ENCODE peak calls at places on chromosomes 7 and 10, in ten cellular contexts. One of them, this sample, is unnamed.

GRCh38 chr7:73999664-74000420 is 28.1 kb upstream of the ELN start:
- DNase-seq in neural crest cell: no peak
- DNase-seq in RWPE1: no peak
- DNase-seq in LoVo: peak; percentile 23
- DNase-seq in stimulated activated CD4-positive, alpha-beta T cell treated with anti-CD3 and anti-CD28 coated beads, Interleukin-15, amount 100 ng/mL, for 1 hour: no peak
- DNase-seq in sigmoid colon: no peak
- DNase-seq in GM13977: no peak
- DNase-seq in ascending aorta: peak; percentile 89
- DNase-seq in OCI-LY7: no peak
- DNase-seq in GM06990: no peak
- DNase-seq in this sample: no peak

GRCh38 chr7:103373866-103374643 is 26.6 kb downstream of the PSMC2 start:
- DNase-seq in neural crest cell: no peak
- DNase-seq in RWPE1: no peak
- DNase-seq in LoVo: no peak
- DNase-seq in stimulated activated CD4-positive, alpha-beta T cell treated with anti-CD3 and anti-CD28 coated beads, Interleukin-15, amount 100 ng/mL, for 1 hour: no peak
- DNase-seq in sigmoid colon: no peak
- DNase-seq in GM13977: no peak
- DNase-seq in ascending aorta: no peak
- DNase-seq in OCI-LY7: no peak
- DNase-seq in GM06990: no peak
- DNase-seq in this sample: no peak

GRCh38 chr7:135517060-135517459 is 7.2 kb upstream of the CNOT4 start:
- DNase-seq in neural crest cell: no peak
- DNase-seq in RWPE1: no peak
- DNase-seq in LoVo: no peak
- DNase-seq in stimulated activated CD4-positive, alpha-beta T cell treated with anti-CD3 and anti-CD28 coated beads, Interleukin-15, amount 100 ng/mL, for 1 hour: no peak
- DNase-seq in sigmoid colon: no peak
- DNase-seq in GM13977: no peak
- DNase-seq in ascending aorta: no peak
- DNase-seq in OCI-LY7: no peak
- DNase-seq in GM06990: no peak
- DNase-seq in this sample: no peak

GRCh38 chr10:91127341-91128082 is 93.0 kb upstream of the PCGF5 start:
- DNase-seq in neural crest cell: no peak
- DNase-seq in RWPE1: no peak
- DNase-seq in LoVo: no peak
- DNase-seq in stimulated activated CD4-positive, alpha-beta T cell treated with anti-CD3 and anti-CD28 coated beads, Interleukin-15, amount 100 ng/mL, for 1 hour: no peak
- DNase-seq in sigmoid colon: no peak
- DNase-seq in GM13977: no peak
- DNase-seq in ascending aorta: no peak
- DNase-seq in OCI-LY7: no peak
- DNase-seq in GM06990: no peak
- DNase-seq in this sample: no peak

GRCh38 chr7:108351715-108352114 is 104.5 kb downstream of the NRCAM start:
- DNase-seq in neural crest cell: no peak
- DNase-seq in RWPE1: peak; percentile 26
- DNase-seq in LoVo: no peak
- DNase-seq in stimulated activated CD4-positive, alpha-beta T cell treated with anti-CD3 and anti-CD28 coated beads, Interleukin-15, amount 100 ng/mL, for 1 hour: no peak
- DNase-seq in sigmoid colon: no peak
- DNase-seq in GM13977: no peak
- DNase-seq in ascending aorta: no peak
- DNase-seq in OCI-LY7: no peak
- DNase-seq in GM06990: no peak
- DNase-seq in this sample: no peak

GRCh38 chr7:156378806-156379205 is 261.8 kb upstream of the RNF32 start:
- DNase-seq in neural crest cell: no peak
- DNase-seq in RWPE1: no peak
- DNase-seq in LoVo: no peak
- DNase-seq in stimulated activated CD4-positive, alpha-beta T cell treated with anti-CD3 and anti-CD28 coated beads, Interleukin-15, amount 100 ng/mL, for 1 hour: no peak
- DNase-seq in sigmoid colon: no peak
- DNase-seq in GM13977: no peak
- DNase-seq in ascending aorta: no peak
- DNase-seq in OCI-LY7: no peak
- DNase-seq in GM06990: no peak
- DNase-seq in this sample: no peak

GRCh38 chr10:101225846-101226361 is 3.4 kb downstream of the LBX1 start:
- DNase-seq in neural crest cell: no peak
- DNase-seq in RWPE1: no peak
- DNase-seq in LoVo: no peak
- DNase-seq in stimulated activated CD4-positive, alpha-beta T cell treated with anti-CD3 and anti-CD28 coated beads, Interleukin-15, amount 100 ng/mL, for 1 hour: no peak
- DNase-seq in sigmoid colon: no peak
- DNase-seq in GM13977: no peak
- DNase-seq in ascending aorta: no peak
- DNase-seq in OCI-LY7: no peak
- DNase-seq in GM06990: no peak
- DNase-seq in this sample: no peak

GRCh38 chr7:27198871-27199801 is 755 bp downstream of the HOXA13 start:
- DNase-seq in neural crest cell: no peak
- DNase-seq in RWPE1: no peak
- DNase-seq in LoVo: peak; percentile 30
- DNase-seq in stimulated activated CD4-positive, alpha-beta T cell treated with anti-CD3 and anti-CD28 coated beads, Interleukin-15, amount 100 ng/mL, for 1 hour: no peak
- DNase-seq in sigmoid colon: no peak
- DNase-seq in GM13977: no peak
- DNase-seq in ascending aorta: no peak
- DNase-seq in OCI-LY7: peak; percentile 27
- DNase-seq in GM06990: no peak
- DNase-seq in this sample: no peak

GRCh38 chr10:30454744-30455498 is 20.9 kb downstream of the MAP3K8 start:
- DNase-seq in neural crest cell: no peak
- DNase-seq in RWPE1: no peak
- DNase-seq in LoVo: no peak
- DNase-seq in stimulated activated CD4-positive, alpha-beta T cell treated with anti-CD3 and anti-CD28 coated beads, Interleukin-15, amount 100 ng/mL, for 1 hour: no peak
- DNase-seq in sigmoid colon: no peak
- DNase-seq in GM13977: no peak
- DNase-seq in ascending aorta: no peak
- DNase-seq in OCI-LY7: no peak
- DNase-seq in GM06990: no peak
- DNase-seq in this sample: no peak

GRCh38 chr10:115947104-115947503 is 325.9 kb downstream of the GFRA1 start:
- DNase-seq in neural crest cell: no peak
- DNase-seq in RWPE1: no peak
- DNase-seq in LoVo: no peak
- DNase-seq in stimulated activated CD4-positive, alpha-beta T cell treated with anti-CD3 and anti-CD28 coated beads, Interleukin-15, amount 100 ng/mL, for 1 hour: no peak
- DNase-seq in sigmoid colon: no peak
- DNase-seq in GM13977: no peak
- DNase-seq in ascending aorta: no peak
- DNase-seq in OCI-LY7: no peak
- DNase-seq in GM06990: no peak
- DNase-seq in this sample: no peak

GRCh38 chr10:60958892-60959601 is 15.1 kb upstream of the RHOBTB1 start:
- DNase-seq in neural crest cell: no peak
- DNase-seq in RWPE1: no peak
- DNase-seq in LoVo: no peak
- DNase-seq in stimulated activated CD4-positive, alpha-beta T cell treated with anti-CD3 and anti-CD28 coated beads, Interleukin-15, amount 100 ng/mL, for 1 hour: no peak
- DNase-seq in sigmoid colon: no peak
- DNase-seq in GM13977: no peak
- DNase-seq in ascending aorta: no peak
- DNase-seq in OCI-LY7: no peak
- DNase-seq in GM06990: no peak
- DNase-seq in this sample: no peak

GRCh38 chr10:109678857-109679256 is 244.5 kb downstream of the XPNPEP1 start:
- DNase-seq in neural crest cell: no peak
- DNase-seq in RWPE1: no peak
- DNase-seq in LoVo: no peak
- DNase-seq in stimulated activated CD4-positive, alpha-beta T cell treated with anti-CD3 and anti-CD28 coated beads, Interleukin-15, amount 100 ng/mL, for 1 hour: no peak
- DNase-seq in sigmoid colon: no peak
- DNase-seq in GM13977: no peak
- DNase-seq in ascending aorta: no peak
- DNase-seq in OCI-LY7: no peak
- DNase-seq in GM06990: no peak
- DNase-seq in this sample: no peak

GRCh38 chr10:91682912-91683311 is 50.0 kb upstream of the PPP1R3C start:
- DNase-seq in neural crest cell: no peak
- DNase-seq in RWPE1: no peak
- DNase-seq in LoVo: no peak
- DNase-seq in stimulated activated CD4-positive, alpha-beta T cell treated with anti-CD3 and anti-CD28 coated beads, Interleukin-15, amount 100 ng/mL, for 1 hour: no peak
- DNase-seq in sigmoid colon: no peak
- DNase-seq in GM13977: no peak
- DNase-seq in ascending aorta: no peak
- DNase-seq in OCI-LY7: no peak
- DNase-seq in GM06990: no peak
- DNase-seq in this sample: no peak